ENCODE peak calls at places on chromosomes 7 and 10, in six cellular contexts. One of them, this sample, is unnamed.

GRCh38 chr7:27143022-27143949 is at the start of gene HOXA5:
- DNase-seq in heart left ventricle: peak; percentile 60
- DNase-seq in foreskin fibroblast: peak; percentile 88
- DNase-seq in activated T-helper 1 cell treated with anti-CD3 and anti-CD28 coated beads, Interleukin-12 subunit alpha, Interleukin-12 subunit beta, Interleukin-2, Interleukin-4 antibody, amounts not matched to agents 30 ng/mL and 10 ng/mL and 1 ng/mL, durations not matched to agents 14 hours and 24 hours and 36 hours: no peak
- DNase-seq in left lobe of liver: peak; percentile 47
- DNase-seq in activated CD4-positive, alpha-beta T cell treated with anti-CD3 and anti-CD28 coated beads, Interleukin-2, amount 50 U/mL, for 1 hour: no peak
- DNase-seq in this sample: peak; percentile 65

GRCh38 chr7:28037220-28038010 is 143.2 kb downstream of the JAZF1 start:
- DNase-seq in heart left ventricle: no peak
- DNase-seq in foreskin fibroblast: peak; percentile 93
- DNase-seq in activated T-helper 1 cell treated with anti-CD3 and anti-CD28 coated beads, Interleukin-12 subunit alpha, Interleukin-12 subunit beta, Interleukin-2, Interleukin-4 antibody, amounts not matched to agents 30 ng/mL and 10 ng/mL and 1 ng/mL, durations not matched to agents 14 hours and 24 hours and 36 hours: no peak
- DNase-seq in left lobe of liver: no peak
- DNase-seq in activated CD4-positive, alpha-beta T cell treated with anti-CD3 and anti-CD28 coated beads, Interleukin-2, amount 50 U/mL, for 1 hour: no peak
- DNase-seq in this sample: no peak

GRCh38 chr10:33612116-33612515 is 277.6 kb upstream of the NRP1 start:
- DNase-seq in heart left ventricle: no peak
- DNase-seq in foreskin fibroblast: peak; percentile 29
- DNase-seq in activated T-helper 1 cell treated with anti-CD3 and anti-CD28 coated beads, Interleukin-12 subunit alpha, Interleukin-12 subunit beta, Interleukin-2, Interleukin-4 antibody, amounts not matched to agents 30 ng/mL and 10 ng/mL and 1 ng/mL, durations not matched to agents 14 hours and 24 hours and 36 hours: no peak
- DNase-seq in left lobe of liver: no peak
- DNase-seq in activated CD4-positive, alpha-beta T cell treated with anti-CD3 and anti-CD28 coated beads, Interleukin-2, amount 50 U/mL, for 1 hour: no peak
- DNase-seq in this sample: no peak

GRCh38 chr7:96800824-96801223 is 91.2 kb upstream of the SEM1 start:
- DNase-seq in heart left ventricle: no peak
- DNase-seq in foreskin fibroblast: no peak
- DNase-seq in activated T-helper 1 cell treated with anti-CD3 and anti-CD28 coated beads, Interleukin-12 subunit alpha, Interleukin-12 subunit beta, Interleukin-2, Interleukin-4 antibody, amounts not matched to agents 30 ng/mL and 10 ng/mL and 1 ng/mL, durations not matched to agents 14 hours and 24 hours and 36 hours: no peak
- DNase-seq in left lobe of liver: no peak
- DNase-seq in activated CD4-positive, alpha-beta T cell treated with anti-CD3 and anti-CD28 coated beads, Interleukin-2, amount 50 U/mL, for 1 hour: no peak
- DNase-seq in this sample: no peak

GRCh38 chr7:71517940-71518339 is 386.0 kb downstream of the GALNT17 start:
- DNase-seq in heart left ventricle: no peak
- DNase-seq in foreskin fibroblast: no peak
- DNase-seq in activated T-helper 1 cell treated with anti-CD3 and anti-CD28 coated beads, Interleukin-12 subunit alpha, Interleukin-12 subunit beta, Interleukin-2, Interleukin-4 antibody, amounts not matched to agents 30 ng/mL and 10 ng/mL and 1 ng/mL, durations not matched to agents 14 hours and 24 hours and 36 hours: no peak
- DNase-seq in left lobe of liver: no peak
- DNase-seq in activated CD4-positive, alpha-beta T cell treated with anti-CD3 and anti-CD28 coated beads, Interleukin-2, amount 50 U/mL, for 1 hour: no peak
- DNase-seq in this sample: no peak

GRCh38 chr7:23380556-23380955 is 81.4 kb downstream of the MALSU1 start:
- DNase-seq in heart left ventricle: no peak
- DNase-seq in foreskin fibroblast: no peak
- DNase-seq in activated T-helper 1 cell treated with anti-CD3 and anti-CD28 coated beads, Interleukin-12 subunit alpha, Interleukin-12 subunit beta, Interleukin-2, Interleukin-4 antibody, amounts not matched to agents 30 ng/mL and 10 ng/mL and 1 ng/mL, durations not matched to agents 14 hours and 24 hours and 36 hours: no peak
- DNase-seq in left lobe of liver: no peak
- DNase-seq in activated CD4-positive, alpha-beta T cell treated with anti-CD3 and anti-CD28 coated beads, Interleukin-2, amount 50 U/mL, for 1 hour: no peak
- DNase-seq in this sample: no peak

GRCh38 chr10:129545257-129545656 is 78.2 kb downstream of the MGMT start:
- DNase-seq in heart left ventricle: no peak
- DNase-seq in foreskin fibroblast: peak; percentile 10
- DNase-seq in activated T-helper 1 cell treated with anti-CD3 and anti-CD28 coated beads, Interleukin-12 subunit alpha, Interleukin-12 subunit beta, Interleukin-2, Interleukin-4 antibody, amounts not matched to agents 30 ng/mL and 10 ng/mL and 1 ng/mL, durations not matched to agents 14 hours and 24 hours and 36 hours: no peak
- DNase-seq in left lobe of liver: no peak
- DNase-seq in activated CD4-positive, alpha-beta T cell treated with anti-CD3 and anti-CD28 coated beads, Interleukin-2, amount 50 U/mL, for 1 hour: no peak
- DNase-seq in this sample: no peak

GRCh38 chr7:141358376-141358775 is 192.8 kb upstream of the AGK start:
- DNase-seq in heart left ventricle: no peak
- DNase-seq in foreskin fibroblast: no peak
- DNase-seq in activated T-helper 1 cell treated with anti-CD3 and anti-CD28 coated beads, Interleukin-12 subunit alpha, Interleukin-12 subunit beta, Interleukin-2, Interleukin-4 antibody, amounts not matched to agents 30 ng/mL and 10 ng/mL and 1 ng/mL, durations not matched to agents 14 hours and 24 hours and 36 hours: no peak
- DNase-seq in left lobe of liver: no peak
- DNase-seq in activated CD4-positive, alpha-beta T cell treated with anti-CD3 and anti-CD28 coated beads, Interleukin-2, amount 50 U/mL, for 1 hour: no peak
- DNase-seq in this sample: no peak

GRCh38 chr10:9211228-9211627 is 1156.7 kb downstream of the GATA3 start:
- DNase-seq in heart left ventricle: no peak
- DNase-seq in foreskin fibroblast: peak; percentile 37
- DNase-seq in activated T-helper 1 cell treated with anti-CD3 and anti-CD28 coated beads, Interleukin-12 subunit alpha, Interleukin-12 subunit beta, Interleukin-2, Interleukin-4 antibody, amounts not matched to agents 30 ng/mL and 10 ng/mL and 1 ng/mL, durations not matched to agents 14 hours and 24 hours and 36 hours: no peak
- DNase-seq in left lobe of liver: no peak
- DNase-seq in activated CD4-positive, alpha-beta T cell treated with anti-CD3 and anti-CD28 coated beads, Interleukin-2, amount 50 U/mL, for 1 hour: no peak
- DNase-seq in this sample: no peak

GRCh38 chr7:351256-351655 is 61.3 kb downstream of the FOXL3 start:
- DNase-seq in heart left ventricle: no peak
- DNase-seq in foreskin fibroblast: no peak
- DNase-seq in activated T-helper 1 cell treated with anti-CD3 and anti-CD28 coated beads, Interleukin-12 subunit alpha, Interleukin-12 subunit beta, Interleukin-2, Interleukin-4 antibody, amounts not matched to agents 30 ng/mL and 10 ng/mL and 1 ng/mL, durations not matched to agents 14 hours and 24 hours and 36 hours: peak; percentile 23
- DNase-seq in left lobe of liver: no peak
- DNase-seq in activated CD4-positive, alpha-beta T cell treated with anti-CD3 and anti-CD28 coated beads, Interleukin-2, amount 50 U/mL, for 1 hour: peak; percentile 62
- DNase-seq in this sample: peak; percentile 44

GRCh38 chr10:89301721-89302445 is at the start of gene IFIT2:
- DNase-seq in heart left ventricle: peak; percentile 58
- DNase-seq in foreskin fibroblast: peak; percentile 78
- DNase-seq in activated T-helper 1 cell treated with anti-CD3 and anti-CD28 coated beads, Interleukin-12 subunit alpha, Interleukin-12 subunit beta, Interleukin-2, Interleukin-4 antibody, amounts not matched to agents 30 ng/mL and 10 ng/mL and 1 ng/mL, durations not matched to agents 14 hours and 24 hours and 36 hours: peak; percentile 8
- DNase-seq in left lobe of liver: no peak
- DNase-seq in activated CD4-positive, alpha-beta T cell treated with anti-CD3 and anti-CD28 coated beads, Interleukin-2, amount 50 U/mL, for 1 hour: peak; percentile 28
- DNase-seq in this sample: peak; percentile 65

GRCh38 chr10:21359202-21359601 is 166.3 kb downstream of the SKIDA1 start:
- DNase-seq in heart left ventricle: no peak
- DNase-seq in foreskin fibroblast: no peak
- DNase-seq in activated T-helper 1 cell treated with anti-CD3 and anti-CD28 coated beads, Interleukin-12 subunit alpha, Interleukin-12 subunit beta, Interleukin-2, Interleukin-4 antibody, amounts not matched to agents 30 ng/mL and 10 ng/mL and 1 ng/mL, durations not matched to agents 14 hours and 24 hours and 36 hours: no peak
- DNase-seq in left lobe of liver: no peak
- DNase-seq in activated CD4-positive, alpha-beta T cell treated with anti-CD3 and anti-CD28 coated beads, Interleukin-2, amount 50 U/mL, for 1 hour: no peak
- DNase-seq in this sample: no peak

GRCh38 chr10:4281207-4281825 is 496.3 kb upstream of the KLF6 start:
- DNase-seq in heart left ventricle: no peak
- DNase-seq in foreskin fibroblast: peak; percentile 52
- DNase-seq in activated T-helper 1 cell treated with anti-CD3 and anti-CD28 coated beads, Interleukin-12 subunit alpha, Interleukin-12 subunit beta, Interleukin-2, Interleukin-4 antibody, amounts not matched to agents 30 ng/mL and 10 ng/mL and 1 ng/mL, durations not matched to agents 14 hours and 24 hours and 36 hours: no peak
- DNase-seq in left lobe of liver: no peak
- DNase-seq in activated CD4-positive, alpha-beta T cell treated with anti-CD3 and anti-CD28 coated beads, Interleukin-2, amount 50 U/mL, for 1 hour: no peak
- DNase-seq in this sample: no peak

GRCh38 chr7:131110294-131111080 is 217.2 kb upstream of the MKLN1 start:
- DNase-seq in heart left ventricle: no peak
- DNase-seq in foreskin fibroblast: peak; percentile 64
- DNase-seq in activated T-helper 1 cell treated with anti-CD3 and anti-CD28 coated beads, Interleukin-12 subunit alpha, Interleukin-12 subunit beta, Interleukin-2, Interleukin-4 antibody, amounts not matched to agents 30 ng/mL and 10 ng/mL and 1 ng/mL, durations not matched to agents 14 hours and 24 hours and 36 hours: no peak
- DNase-seq in left lobe of liver: peak; percentile 52
- DNase-seq in activated CD4-positive, alpha-beta T cell treated with anti-CD3 and anti-CD28 coated beads, Interleukin-2, amount 50 U/mL, for 1 hour: no peak
- DNase-seq in this sample: no peak

GRCh38 chr7:117596134-117596533 is 116.3 kb downstream of the CFTR start:
- DNase-seq in heart left ventricle: peak; percentile 25
- DNase-seq in foreskin fibroblast: no peak
- DNase-seq in activated T-helper 1 cell treated with anti-CD3 and anti-CD28 coated beads, Interleukin-12 subunit alpha, Interleukin-12 subunit beta, Interleukin-2, Interleukin-4 antibody, amounts not matched to agents 30 ng/mL and 10 ng/mL and 1 ng/mL, durations not matched to agents 14 hours and 24 hours and 36 hours: no peak
- DNase-seq in left lobe of liver: no peak
- DNase-seq in activated CD4-positive, alpha-beta T cell treated with anti-CD3 and anti-CD28 coated beads, Interleukin-2, amount 50 U/mL, for 1 hour: no peak
- DNase-seq in this sample: no peak

GRCh38 chr10:130300608-130301025 is 164.4 kb downstream of the GLRX3 start:
- DNase-seq in heart left ventricle: peak; percentile 82
- DNase-seq in foreskin fibroblast: no peak
- DNase-seq in activated T-helper 1 cell treated with anti-CD3 and anti-CD28 coated beads, Interleukin-12 subunit alpha, Interleukin-12 subunit beta, Interleukin-2, Interleukin-4 antibody, amounts not matched to agents 30 ng/mL and 10 ng/mL and 1 ng/mL, durations not matched to agents 14 hours and 24 hours and 36 hours: no peak
- DNase-seq in left lobe of liver: no peak
- DNase-seq in activated CD4-positive, alpha-beta T cell treated with anti-CD3 and anti-CD28 coated beads, Interleukin-2, amount 50 U/mL, for 1 hour: peak; percentile 30
- DNase-seq in this sample: peak; percentile 20

GRCh38 chr10:5512881-5513698 is 11.7 kb upstream of the CALML3 start:
- DNase-seq in heart left ventricle: no peak
- DNase-seq in foreskin fibroblast: no peak
- DNase-seq in activated T-helper 1 cell treated with anti-CD3 and anti-CD28 coated beads, Interleukin-12 subunit alpha, Interleukin-12 subunit beta, Interleukin-2, Interleukin-4 antibody, amounts not matched to agents 30 ng/mL and 10 ng/mL and 1 ng/mL, durations not matched to agents 14 hours and 24 hours and 36 hours: no peak
- DNase-seq in left lobe of liver: no peak
- DNase-seq in activated CD4-positive, alpha-beta T cell treated with anti-CD3 and anti-CD28 coated beads, Interleukin-2, amount 50 U/mL, for 1 hour: peak; percentile 9
- DNase-seq in this sample: no peak

GRCh38 chr10:7432884-7433726 is 22.3 kb upstream of the SFMBT2 start:
- DNase-seq in heart left ventricle: no peak
- DNase-seq in foreskin fibroblast: peak; percentile 38
- DNase-seq in activated T-helper 1 cell treated with anti-CD3 and anti-CD28 coated beads, Interleukin-12 subunit alpha, Interleukin-12 subunit beta, Interleukin-2, Interleukin-4 antibody, amounts not matched to agents 30 ng/mL and 10 ng/mL and 1 ng/mL, durations not matched to agents 14 hours and 24 hours and 36 hours: no peak
- DNase-seq in left lobe of liver: no peak
- DNase-seq in activated CD4-positive, alpha-beta T cell treated with anti-CD3 and anti-CD28 coated beads, Interleukin-2, amount 50 U/mL, for 1 hour: no peak
- DNase-seq in this sample: no peak

GRCh38 chr10:34988397-34989067 is 101.6 kb downstream of the CUL2 start:
- DNase-seq in heart left ventricle: no peak
- DNase-seq in foreskin fibroblast: no peak
- DNase-seq in activated T-helper 1 cell treated with anti-CD3 and anti-CD28 coated beads, Interleukin-12 subunit alpha, Interleukin-12 subunit beta, Interleukin-2, Interleukin-4 antibody, amounts not matched to agents 30 ng/mL and 10 ng/mL and 1 ng/mL, durations not matched to agents 14 hours and 24 hours and 36 hours: no peak
- DNase-seq in left lobe of liver: no peak
- DNase-seq in activated CD4-positive, alpha-beta T cell treated with anti-CD3 and anti-CD28 coated beads, Interleukin-2, amount 50 U/mL, for 1 hour: no peak
- DNase-seq in this sample: no peak

GRCh38 chr10:90780488-90780887 is 77.4 kb downstream of the HTR7 start:
- DNase-seq in heart left ventricle: no peak
- DNase-seq in foreskin fibroblast: no peak
- DNase-seq in activated T-helper 1 cell treated with anti-CD3 and anti-CD28 coated beads, Interleukin-12 subunit alpha, Interleukin-12 subunit beta, Interleukin-2, Interleukin-4 antibody, amounts not matched to agents 30 ng/mL and 10 ng/mL and 1 ng/mL, durations not matched to agents 14 hours and 24 hours and 36 hours: no peak
- DNase-seq in left lobe of liver: no peak
- DNase-seq in activated CD4-positive, alpha-beta T cell treated with anti-CD3 and anti-CD28 coated beads, Interleukin-2, amount 50 U/mL, for 1 hour: no peak
- DNase-seq in this sample: no peak

GRCh38 chr10:119657725-119658124 is 6.5 kb downstream of the BAG3 start:
- DNase-seq in heart left ventricle: no peak
- DNase-seq in foreskin fibroblast: peak; percentile 56
- DNase-seq in activated T-helper 1 cell treated with anti-CD3 and anti-CD28 coated beads, Interleukin-12 subunit alpha, Interleukin-12 subunit beta, Interleukin-2, Interleukin-4 antibody, amounts not matched to agents 30 ng/mL and 10 ng/mL and 1 ng/mL, durations not matched to agents 14 hours and 24 hours and 36 hours: no peak
- DNase-seq in left lobe of liver: peak; percentile 65
- DNase-seq in activated CD4-positive, alpha-beta T cell treated with anti-CD3 and anti-CD28 coated beads, Interleukin-2, amount 50 U/mL, for 1 hour: no peak
- DNase-seq in this sample: no peak